ENCODE peak calls at places on chromosome 22, in ten cellular contexts. P is SK-N-SH, Q is prostate gland, Y is GM12878, C is HCT116, O is stomach, K is transverse colon, X is esophagus muscularis mucosa, S is GM23338, I is breast epithelium. Z is an unnamed sample.

GRCh38 chr22:30383061-30383460 is 4.2 kb downstream of the RNF215 start:
- DNase-seq in P (no peak), O (no peak), Q (no peak), S (no peak), C (no peak), I (no peak), X (no peak), Y (no peak), K (no peak), Z (no peak)

GRCh38 chr22:44136112-44136511 is 44.6 kb upstream of the PARVG start:
- DNase-seq in O (no peak), S (no peak), P (no peak), C (no peak), X (no peak), K (no peak), Q (no peak), I (no peak), Y (no peak), Z (peak; percentile 39)

GRCh38 chr22:36660931-36661330 is 42.6 kb downstream of the CACNG2 start:
- DNase-seq in Q (no peak), P (no peak), X (no peak), C (no peak), K (no peak), Y (no peak), O (no peak), I (no peak), S (no peak), Z (no peak)

GRCh38 chr22:22694106-22694505 is 49.7 kb downstream of the GGTLC2 start:
- DNase-seq in O (peak; percentile 10), Q (no peak), C (no peak), S (no peak), K (no peak), X (no peak), P (no peak), Y (no peak), I (no peak), Z (no peak)

GRCh38 chr22:20738394-20739089 is 35.4 kb upstream of the SERPIND1 start:
- DNase-seq in S (no peak), P (no peak), K (no peak), X (no peak), C (no peak), I (no peak), Q (no peak), O (no peak), Y (no peak), Z (no peak)

GRCh38 chr22:19668748-19669147 is 45.6 kb upstream of the SEPTIN5 start:
- DNase-seq in Y (no peak), P (no peak), O (no peak), X (peak; percentile 50), S (no peak), C (no peak), I (no peak), K (no peak), Q (no peak), Z (no peak)

GRCh38 chr22:42871146-42872050 is 14.3 kb upstream of the ARFGAP3 start:
- DNase-seq in P (no peak), S (no peak), X (no peak), K (no peak), Y (no peak), I (no peak), C (no peak), Q (no peak), O (no peak), Z (no peak)

GRCh38 chr22:30238661-30239420 is 7.7 kb downstream of the LIF start:
- DNase-seq in C (no peak), Y (no peak), Q (no peak), P (no peak), O (no peak), S (peak; percentile 52), I (no peak), X (peak; percentile 94), K (peak; percentile 47), Z (peak; percentile 79)

GRCh38 chr22:47281126-47282106 is 519.0 kb downstream of the TBC1D22A start:
- DNase-seq in K (no peak), Y (no peak), Q (no peak), X (no peak), P (no peak), I (no peak), C (no peak), S (no peak), O (no peak), Z (no peak)

GRCh38 chr22:19855504-19856409 is 1.1 kb upstream of the GNB1L start:
- DNase-seq in Q (no peak), X (peak; percentile 92), Y (peak; percentile 35), P (peak; percentile 75), O (peak; percentile 56), I (peak; percentile 54), S (peak; percentile 71), C (peak; percentile 31), K (peak; percentile 59), Z (peak; percentile 85)

GRCh38 chr22:32623943-32624342 is 149.3 kb downstream of the FBXO7 start:
- DNase-seq in O (peak; percentile 41), S (no peak), C (no peak), P (no peak), Y (no peak), X (peak; percentile 95), Q (peak; percentile 72), I (peak; percentile 92), K (peak; percentile 49), Z (peak; percentile 90)

GRCh38 chr22:32622762-32623147 is 148.1 kb downstream of the FBXO7 start:
- DNase-seq in S (no peak), K (no peak), P (no peak), Q (no peak), C (no peak), X (no peak), O (no peak), Y (no peak), I (no peak), Z (no peak)

GRCh38 chr22:32621656-32622003 is 147.0 kb downstream of the FBXO7 start:
- DNase-seq in K (no peak), P (no peak), S (no peak), X (no peak), O (no peak), Q (no peak), C (no peak), Y (no peak), I (no peak), Z (no peak)

GRCh38 chr22:32620992-32621391 is 146.4 kb downstream of the FBXO7 start:
- DNase-seq in P (no peak), S (peak; percentile 47), X (no peak), Q (no peak), O (no peak), K (no peak), C (no peak), I (no peak), Y (no peak), Z (peak; percentile 30)

GRCh38 chr22:32622004-32622761 is 147.6 kb downstream of the FBXO7 start:
- DNase-seq in X (no peak), P (no peak), C (no peak), Q (no peak), O (no peak), Y (no peak), I (peak; percentile 51), K (peak; percentile 44), S (peak; percentile 94), Z (peak; percentile 89)
- TF ChIP-seq POLR2AphosphoS5 in X (peak; percentile 65), P (no peak), C (no peak), Q (no peak), O (no peak), Y (no peak), I (peak; percentile 45), K (no peak), S (no peak), Z (peak; percentile 25)

GRCh38 chr22:35348703-35349102 is 32.2 kb upstream of the HMOX1 start:
- DNase-seq in P (no peak), Q (no peak), I (no peak), K (no peak), O (no peak), X (no peak), C (no peak), Y (no peak), S (no peak), Z (no peak)

GRCh38 chr22:35352214-35353111 is 28.4 kb upstream of the HMOX1 start:
- DNase-seq in O (peak; percentile 57), K (peak; percentile 80), Y (no peak), I (no peak), X (no peak), C (no peak), S (peak; percentile 83), P (no peak), Q (no peak), Z (peak; percentile 88)

GRCh38 chr22:35349704-35350538 is 31.0 kb upstream of the HMOX1 start:
- DNase-seq in O (no peak), I (no peak), S (no peak), Y (no peak), X (no peak), P (peak; percentile 60), K (no peak), C (no peak), Q (no peak), Z (no peak)

GRCh38 chr22:35349368-35349703 is 31.6 kb upstream of the HMOX1 start:
- DNase-seq in P (no peak), O (no peak), Q (no peak), X (no peak), I (no peak), S (no peak), K (no peak), Y (no peak), C (no peak), Z (no peak)

GRCh38 chr22:35350539-35351503 is 30.1 kb upstream of the HMOX1 start:
- DNase-seq in K (peak; percentile 95), Y (peak; percentile 58), S (peak; percentile 92), P (peak; percentile 97), O (peak; percentile 92), X (peak; percentile 98), C (peak; percentile 81), I (peak; percentile 85), Q (peak; percentile 91), Z (peak; percentile 98)
- TF ChIP-seq POLR2AphosphoS5 in K (peak; percentile 55), Y (no peak), S (peak; percentile 39), P (peak; percentile 67), O (peak; percentile 32), X (peak; percentile 81), C (peak; percentile 47), I (peak; percentile 84), Q (peak; percentile 84), Z (peak; percentile 71)

GRCh38 chr22:25098445-25099081 is 101.1 kb upstream of the CRYBB3 start:
- DNase-seq in Q (no peak), I (no peak), C (no peak), S (peak; percentile 26), X (no peak), P (no peak), Y (no peak), O (no peak), K (no peak), Z (no peak)
- TF ChIP-seq POLR2AphosphoS5 in Q (no peak), I (no peak), C (no peak), S (no peak), X (no peak), P (no peak), Y (no peak), O (no peak), K (no peak), Z (no peak)

DNA sequence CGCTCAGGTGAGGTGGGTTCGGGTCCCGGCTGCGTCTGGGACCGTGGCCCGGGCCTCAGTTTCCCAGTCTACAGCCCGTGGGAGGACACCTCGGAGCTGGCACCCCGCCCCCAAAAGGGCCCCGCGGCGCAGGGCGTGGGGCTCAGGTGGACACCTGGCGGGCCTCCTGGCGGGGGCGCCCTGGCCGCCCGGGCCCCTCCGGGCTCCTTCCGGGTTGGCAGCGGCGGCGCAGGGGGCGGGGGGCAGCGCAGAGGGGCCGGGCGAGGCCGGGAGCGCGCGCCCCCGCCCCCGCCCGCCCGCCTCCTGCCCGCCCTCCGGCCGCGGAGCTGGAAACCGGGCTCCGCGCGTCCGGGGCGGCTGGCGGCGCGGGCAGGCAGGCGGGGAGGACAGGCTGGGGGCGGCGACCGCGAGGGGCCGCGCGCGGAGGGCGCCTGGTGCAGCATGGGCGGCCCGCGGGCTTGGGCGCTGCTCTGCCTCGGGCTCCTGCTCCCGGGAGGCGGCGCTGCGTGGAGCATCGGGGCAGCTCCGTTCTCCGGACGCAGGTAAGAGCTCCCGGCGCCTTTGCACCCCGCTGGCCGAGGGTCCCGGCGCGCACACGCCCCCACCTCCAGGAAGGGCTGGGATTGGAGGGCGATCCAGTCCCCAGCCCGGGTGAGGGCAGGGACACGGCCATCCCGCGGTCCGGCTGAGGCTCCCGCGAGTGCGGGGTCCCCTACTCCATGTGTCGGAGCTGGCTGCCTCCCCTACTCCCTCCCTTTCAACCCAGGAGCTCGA is at the start of gene EMID1:
- DNase-seq in X (no peak), O (peak; percentile 61), I (no peak), S (peak; percentile 67), K (peak; percentile 47), C (no peak), Y (no peak), Q (no peak), P (peak; percentile 90), Z (peak; percentile 76)
- TF ChIP-seq POLR2AphosphoS5 in X (no peak), O (no peak), I (no peak), S (peak; percentile 33), K (no peak), C (peak; percentile 50), Y (no peak), Q (no peak), P (no peak), Z (no peak)

Z was measured in sigmoid colon.